ENCODE peak calls at places on chromosomes 13 and 19, in seven cellular contexts. K, H, D, N, P, G and X are unnamed samples.

GRCh38 chr19:42176649-42176989 is 40.9 kb downstream of the DEDD2 start:
- DNase-seq in H (peak; percentile 69), N (no peak), D (no peak), G (no peak), K (no peak), P (no peak), X (no peak)

GRCh38 chr19:40232949-40233810 is 6.7 kb upstream of the CCNP start:
- DNase-seq in H (no peak), D (no peak), P (no peak), K (no peak), G (no peak), N (no peak), X (no peak)

GRCh38 chr19:30374791-30375650 is 2.8 kb downstream of the ZNF536 start:
- DNase-seq in G (no peak), K (no peak), D (no peak), P (no peak), N (no peak), H (no peak), X (no peak)

GRCh38 chr19:925912-926594 is at the start of gene ARID3A:
- DNase-seq in P (peak; percentile 31), N (no peak), H (no peak), D (no peak), G (no peak), K (no peak), X (no peak)

GRCh38 chr13:40236566-40237168 is 429.8 kb downstream of the FOXO1 start:
- DNase-seq in D (peak; percentile 50), K (no peak), G (no peak), P (no peak), N (peak; percentile 63), H (no peak), X (no peak)

GRCh38 chr19:1104452-1105216 is 840 bp downstream of the GPX4 start:
- DNase-seq in K (peak; percentile 70), D (peak; percentile 71), P (peak; percentile 72), G (no peak), N (peak; percentile 87), H (peak; percentile 86), X (no peak)

GRCh38 chr13:69155136-69155535 is 952.5 kb upstream of the ATXN8OS start:
- DNase-seq in K (no peak), P (no peak), N (no peak), H (no peak), D (no peak), G (no peak), X (no peak)

GRCh38 chr13:50244355-50244912 is 229.2 kb downstream of the KCNRG start:
- DNase-seq in N (no peak), P (no peak), D (no peak), G (no peak), H (no peak), K (no peak), X (no peak)

GRCh38 chr13:68176486-68176885 is 946.4 kb upstream of the PCDH9 start:
- DNase-seq in H (no peak), G (peak; percentile 77), P (no peak), K (peak; percentile 10), N (no peak), D (no peak), X (no peak)

GRCh38 chr19:14333101-14333871 is 48.0 kb upstream of the ADGRE5 start:
- DNase-seq in N (no peak), G (no peak), H (no peak), P (no peak), D (no peak), K (peak; percentile 61), X (no peak)

GRCh38 chr13:59823495-59823894 is 340.2 kb downstream of the DIAPH3 start:
- DNase-seq in K (peak; percentile 0), D (no peak), H (no peak), P (no peak), N (no peak), G (peak; percentile 27), X (no peak)

GRCh38 chr13:24254151-24254810 is 55.1 kb upstream of the C1QTNF9 start:
- DNase-seq in K (no peak), D (no peak), P (peak; percentile 56), H (no peak), G (no peak), N (peak; percentile 59), X (no peak)

GRCh38 chr19:55377356-55378131 is 918 bp downstream of the TMEM190 start:
- DNase-seq in H (no peak), G (no peak), K (no peak), N (no peak), P (no peak), D (no peak), X (no peak)

GRCh38 chr13:42703740-42704139 is 77.6 kb upstream of the FAM216B start:
- DNase-seq in D (no peak), N (no peak), P (no peak), K (no peak), G (no peak), H (no peak), X (no peak)
- H3K27ac ChIP-seq in D (no peak overlapping the region), N (no peak overlapping the region), P (no peak overlapping the region), K (no peak overlapping the region), G (no peak overlapping the region), H (no peak overlapping the region), X (no peak overlapping the region)

GRCh38 chr19:9313756-9314155 is 4.1 kb upstream of the ZNF699 start:
- DNase-seq in K (no peak), H (no peak), N (no peak), P (no peak), G (no peak), D (no peak), X (no peak)

GRCh38 chr19:9309139-9309973 is at the start of gene ZNF699:
- DNase-seq in P (peak; percentile 98), H (peak; percentile 97), G (peak; percentile 97), D (peak; percentile 99), N (peak; percentile 99), K (peak; percentile 98), X (peak; percentile 98)

GRCh38 chr19:9306443-9306842 is 3.2 kb downstream of the ZNF699 start:
- DNase-seq in K (no peak), G (peak; percentile 72), P (no peak), H (no peak), N (no peak), D (no peak), X (no peak)

GRCh38 chr19:9309974-9310446 is 372 bp upstream of the ZNF699 start:
- DNase-seq in K (peak; percentile 94), H (no peak), N (peak; percentile 95), D (peak; percentile 95), P (peak; percentile 73), G (peak; percentile 90), X (peak; percentile 89)

GRCh38 chr19:9308091-9308490 is 1.5 kb downstream of the ZNF699 start:
- DNase-seq in K (no peak), N (no peak), P (no peak), H (no peak), D (no peak), G (no peak), X (no peak)
- H3K4me3 ChIP-seq in K (no peak overlapping the region), N (no peak overlapping the region), P (peak overlapping the region; percentile 99), H (no peak overlapping the region), D (peak overlapping the region; percentile 97), G (peak overlapping the region; percentile 89), X (peak overlapping the region; percentile 87)

GRCh38 chr19:12668346-12668745 is 1.7 kb downstream of the WDR83 start:
- DNase-seq in D (no peak), K (no peak), P (no peak), H (no peak), G (no peak), N (no peak), X (no peak)
- H3K27ac ChIP-seq in D (no peak overlapping the region), K (no peak overlapping the region), P (peak overlapping the region; percentile 86), H (peak overlapping the region; percentile 92), G (peak overlapping the region; percentile 96), N (no peak overlapping the region), X (peak overlapping the region; percentile 97)

GRCh38 chr19:3370214-3370720 is 3.9 kb downstream of the NFIC start:
- DNase-seq in G (no peak), H (no peak), K (no peak), P (no peak), D (peak; percentile 76), N (no peak), X (no peak)
- H3K4me3 ChIP-seq in G (peak overlapping the region; percentile 77), H (peak overlapping the region; percentile 81), K (peak overlapping the region; percentile 83), P (no peak overlapping the region), D (peak overlapping the region; percentile 88), N (no peak overlapping the region), X (peak overlapping the region; percentile 89)

DNA sequence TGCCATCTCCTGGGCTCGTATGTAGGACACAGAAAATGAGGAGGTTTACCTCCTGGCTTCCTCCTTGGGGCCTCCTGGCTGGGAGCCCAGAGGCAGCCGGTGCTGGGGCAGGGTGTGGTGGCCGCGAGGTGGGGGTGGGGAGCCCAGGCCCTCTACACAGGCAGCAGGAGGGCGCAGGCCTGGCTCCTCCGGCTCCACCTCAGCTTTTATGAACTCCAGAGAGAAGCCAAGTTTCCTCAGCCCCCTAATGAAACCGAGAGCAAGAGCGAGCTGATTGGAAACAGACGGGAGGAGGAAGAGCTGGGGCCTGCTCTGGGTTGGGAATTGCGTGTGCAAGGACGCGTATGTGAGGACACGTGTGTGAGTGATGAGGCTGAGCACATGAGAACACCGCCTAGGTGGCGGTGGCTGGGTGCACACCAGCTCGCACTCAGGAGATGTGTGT is 23.1 kb downstream of the LYL1 start:
- DNase-seq in N (no peak), K (no peak), G (no peak), H (no peak), P (no peak), D (peak; percentile 86), X (no peak)
- H3K27ac ChIP-seq in N (peak overlapping the region; percentile 8), K (peak overlapping the region; percentile 51), G (no peak overlapping the region), H (peak overlapping the region; percentile 5), P (no peak overlapping the region), D (peak overlapping the region; percentile 44), X (peak overlapping the region; percentile 79)

GRCh38 chr13:78187781-78188180 is 269.1 kb upstream of the EDNRB start:
- DNase-seq in H (no peak), D (no peak), N (no peak), K (no peak), P (no peak), G (no peak), X (no peak)
- H3K4me3 ChIP-seq in H (no peak overlapping the region), D (no peak overlapping the region), N (no peak overlapping the region), K (no peak overlapping the region), P (no peak overlapping the region), G (no peak overlapping the region), X (no peak overlapping the region)

GRCh38 chr13:41254902-41255301 is 8.5 kb downstream of the MTRF1 start:
- DNase-seq in G (no peak), D (no peak), P (no peak), H (no peak), K (no peak), N (no peak), X (no peak)
- H3K27ac ChIP-seq in G (no peak overlapping the region), D (no peak overlapping the region), P (no peak overlapping the region), H (peak overlapping the region; percentile 49), K (no peak overlapping the region), N (no peak overlapping the region), X (no peak overlapping the region)